ENCODE peak calls at places on chromosome X, in six cellular contexts. H is astrocyte of the cerebellum, X is cardiac fibroblast, B is mucosa of descending colon, Y is AG08396, F is endothelial cell. L is an unnamed sample.

GRCh38 chrX:133923113-133923512 is 62.3 kb downstream of the GPC3 start:
- DNase-seq in H (no peak), X (peak), B (no peak), Y (no peak), F (no peak), L (no peak)

GRCh38 chrX:20711366-20711765 is 444.7 kb upstream of the RPS6KA3 start:
- DNase-seq in H (no peak), X (no peak), B (no peak), Y (no peak), F (no peak), L (no peak)

GRCh38 chrX:17405225-17405969 is 30.4 kb downstream of the NHS start:
- DNase-seq in H (no peak), X (no peak), B (no peak), Y (peak), F (no peak), L (no peak)

GRCh38 chrX:155068165-155068564 is 2.8 kb downstream of the CMC4 start:
- DNase-seq in H (peak), X (peak), B (no peak), Y (peak), F (no peak), L (no peak)

GRCh38 chrX:124388562-124388961 is 42.2 kb downstream of the SH2D1A start:
- DNase-seq in H (peak), X (peak), B (peak), Y (peak), F (peak), L (peak)

GRCh38 chrX:72309297-72310071 is 3.8 kb upstream of the CITED1 start:
- DNase-seq in H (no peak), X (no peak), B (peak), Y (no peak), F (no peak), L (no peak)

GRCh38 chrX:332496-332860 is 13.9 kb upstream of the GTPBP6 start:
- DNase-seq in H (no peak), X (no peak), B (no peak), Y (no peak), F (no peak), L (no peak)

GRCh38 chrX:44975666-44976263 is 102.8 kb downstream of the KDM6A start:
- DNase-seq in H (no peak), X (no peak), B (no peak), Y (no peak), F (no peak), L (no peak)

GRCh38 chrX:53683556-53684414 is 2.7 kb downstream of the HUWE1 start:
- DNase-seq in H (peak), X (peak), B (peak), Y (peak), F (peak), L (peak)

GRCh38 chrX:53441531-53442321 is 7.6 kb upstream of the HSD17B10 start:
- DNase-seq in H (no peak), X (peak), B (peak), Y (peak), F (peak), L (peak)

GRCh38 chrX:134520860-134521390 is 61.0 kb downstream of the HPRT1 start:
- DNase-seq in H (peak), X (peak), B (peak), Y (peak), F (peak), L (peak)

GRCh38 chrX:155216940-155217450 is 735 bp downstream of the VBP1 start:
- DNase-seq in H (no peak), X (peak), B (no peak), Y (peak), F (no peak), L (no peak)

GRCh38 chrX:19904778-19905367 is 17.5 kb upstream of the SH3KBP1 start:
- DNase-seq in H (peak), X (peak), B (peak), Y (peak), F (no peak), L (no peak)

GRCh38 chrX:134186362-134187121 is 50.4 kb upstream of the CCDC160 start:
- DNase-seq in H (no peak), X (no peak), B (peak), Y (no peak), F (no peak), L (peak)

GRCh38 chrX:19954707-19955106 is 36.2 kb downstream of the BCLAF3 start:
- DNase-seq in H (no peak), X (peak), B (no peak), Y (no peak), F (no peak), L (no peak)

GRCh38 chrX:118347131-118347530 is 1.2 kb downstream of the WDR44 start:
- DNase-seq in H (peak), X (peak), B (no peak), Y (peak), F (no peak), L (no peak)

GRCh38 chrX:46386511-46386910 is 158.7 kb downstream of the ZNF674 start:
- DNase-seq in H (no peak), X (no peak), B (no peak), Y (no peak), F (no peak), L (no peak)

GRCh38 chrX:39613508-39613921 is 484.2 kb downstream of the BCOR start:
- DNase-seq in H (no peak), X (peak), B (peak), Y (no peak), F (peak), L (peak)

GRCh38 chrX:154815274-154815818 is 10.1 kb upstream of the MPP1 start:
- DNase-seq in H (peak), X (peak), B (no peak), Y (peak), F (no peak), L (no peak)

GRCh38 chrX:72526534-72527508 is 45.8 kb downstream of the HDAC8 start:
- DNase-seq in H (no peak), X (peak), B (no peak), Y (no peak), F (no peak), L (no peak)

L was measured in transverse colon.